ENCODE peak calls at places on chromosomes 2 and 18, in ten cellular contexts. E is neural progenitor cell, H is neuronal stem cell, I is IMR-90, D is mammary epithelial cell, W is fibroblast of lung, S is MM.1S, Z is K562, X is astrocyte, V is PC-3. Q is an unnamed sample. For H3K27me3, the result is how much of the 10 kb centered on the place peaks cover.

GRCh38 chr2:135227386-135227785 is 175.3 kb downstream of the RAB3GAP1 start:
- DNase-seq in E (no peak), H (no peak), I (peak), D (no peak), W (peak), S (no peak), Z (no peak), X (peak), V (peak), Q (peak)

GRCh38 chr2:96608459-96609455 is 29.4 kb downstream of the KANSL3 start:
- DNase-seq in E (no peak), H (no peak), I (peak), D (peak), W (peak), S (no peak), Z (no peak), X (peak), V (no peak), Q (peak)

GRCh38 chr2:2542316-2542715 is 211.2 kb upstream of the MYT1L start:
- DNase-seq in E (no peak), H (no peak), I (no peak), D (no peak), W (no peak), S (no peak), Z (no peak), X (no peak), V (no peak), Q (no peak)

GRCh38 chr2:201116115-201116958 is at the start of gene CFLAR:
- DNase-seq in E (peak), H (no peak), I (peak), D (peak), W (peak), S (peak), Z (peak), X (peak), V (peak), Q (peak)

GRCh38 chr18:6891788-6892187 is 162.3 kb downstream of the ARHGAP28 start:
- DNase-seq in E (no peak), H (no peak), I (peak), D (peak), W (no peak), S (no peak), Z (no peak), X (no peak), V (peak), Q (peak)

GRCh38 chr2:100321181-100321880 is 970 bp downstream of the LONRF2 start:
- DNase-seq in E (peak), H (peak), I (peak), D (peak), W (peak), S (no peak), Z (peak), X (peak), V (peak), Q (peak)

GRCh38 chr2:43420310-43420903 is 175.4 kb downstream of the THADA start:
- DNase-seq in E (no peak), H (no peak), I (no peak), D (peak), W (no peak), S (no peak), Z (peak), X (no peak), V (no peak), Q (no peak)

GRCh38 chr2:193894090-193894489 is 1699.4 kb upstream of the TMEFF2 start:
- DNase-seq in E (no peak), H (no peak), I (no peak), D (no peak), W (no peak), S (no peak), Z (no peak), X (no peak), V (no peak), Q (no peak)

GRCh38 chr2:185484601-185485000 is 254.0 kb upstream of the FSIP2 start:
- DNase-seq in E (peak), H (no peak), I (no peak), D (no peak), W (no peak), S (no peak), Z (no peak), X (no peak), V (no peak), Q (no peak)

GRCh38 chr2:180161415-180161814 is 154.3 kb upstream of the CWC22 start:
- DNase-seq in E (no peak), H (no peak), I (no peak), D (no peak), W (no peak), S (no peak), Z (no peak), X (no peak), V (no peak), Q (no peak)

GRCh38 chr2:180156651-180157050 is 149.6 kb upstream of the CWC22 start:
- DNase-seq in E (no peak), H (no peak), I (no peak), D (no peak), W (no peak), S (no peak), Z (no peak), X (no peak), V (no peak), Q (no peak)

GRCh38 chr2:180159921-180160320 is 152.8 kb upstream of the CWC22 start:
- DNase-seq in E (no peak), H (no peak), I (no peak), D (no peak), W (no peak), S (no peak), Z (no peak), X (no peak), V (no peak), Q (no peak)

DNA sequence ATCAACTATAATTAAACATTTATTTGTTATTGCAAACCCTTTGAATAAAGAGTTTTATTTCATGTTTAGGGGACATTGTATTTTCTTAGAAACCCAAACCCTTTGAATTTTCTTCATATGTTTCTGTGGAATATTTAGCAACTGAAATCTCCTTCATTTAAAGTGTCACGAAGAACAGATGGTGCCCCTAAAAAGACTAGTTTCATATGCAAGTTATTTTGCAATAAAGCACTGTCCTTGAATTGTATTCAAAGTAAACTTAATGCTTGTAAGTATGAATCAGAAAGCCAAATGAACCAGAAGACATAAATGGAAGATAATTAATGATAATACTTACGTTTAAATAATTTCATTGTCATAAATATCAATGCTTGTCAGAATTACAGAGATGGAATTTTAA is 151.9 kb upstream of the CWC22 start:
- DNase-seq in E (no peak), H (no peak), I (no peak), D (no peak), W (no peak), S (no peak), Z (no peak), X (no peak), V (no peak), Q (no peak)
- H3K27me3 ChIP-seq in E (under half), H (under half), I (under half), D (under half), W (under half), S (under half), Z (under half), X (under half), V (under half), Q (under half)

GRCh38 chr18:57841568-57841967 is 38.5 kb upstream of the ATP8B1 start:
- DNase-seq in E (no peak), H (no peak), I (no peak), D (no peak), W (no peak), S (no peak), Z (no peak), X (no peak), V (no peak), Q (no peak)

GRCh38 chr18:57844319-57844718 is 41.2 kb upstream of the ATP8B1 start:
- DNase-seq in E (no peak), H (no peak), I (no peak), D (no peak), W (no peak), S (no peak), Z (no peak), X (no peak), V (no peak), Q (no peak)

GRCh38 chr18:57846258-57846657 is 43.1 kb upstream of the ATP8B1 start:
- DNase-seq in E (no peak), H (no peak), I (peak), D (peak), W (peak), S (no peak), Z (peak), X (peak), V (peak), Q (peak)

GRCh38 chr18:57843403-57843802 is 40.3 kb upstream of the ATP8B1 start:
- DNase-seq in E (no peak), H (no peak), I (no peak), D (no peak), W (no peak), S (no peak), Z (no peak), X (no peak), V (no peak), Q (no peak)

DNA sequence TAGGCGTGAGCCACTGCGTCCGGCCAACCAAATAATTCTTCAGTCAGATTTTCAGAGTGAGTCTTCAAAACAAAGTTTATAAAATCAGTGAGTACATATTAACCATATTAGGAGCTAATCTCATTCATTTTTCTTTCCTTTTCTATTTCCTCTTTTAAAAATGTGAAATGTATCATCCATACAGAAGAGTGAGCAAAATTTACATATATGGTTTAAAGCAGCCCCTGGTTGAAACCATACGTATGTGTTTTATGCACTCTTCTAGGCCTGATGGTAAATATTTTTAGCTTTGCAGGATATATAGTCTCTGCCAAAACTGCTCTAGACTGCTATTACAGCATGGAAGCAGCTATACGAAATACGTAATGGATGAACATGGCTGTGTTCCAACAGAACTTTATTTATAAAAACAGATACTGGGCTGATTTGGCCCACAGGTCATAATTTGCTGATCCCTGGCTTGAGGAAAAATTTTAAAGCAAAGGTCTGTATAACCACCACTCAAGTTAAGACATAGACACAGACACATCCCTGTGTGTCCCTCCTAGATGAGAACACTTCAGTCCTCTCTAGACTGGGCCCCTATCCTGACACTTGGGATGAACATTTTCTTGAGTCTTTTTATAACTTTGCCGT is 42.5 kb upstream of the ATP8B1 start:
- DNase-seq in E (no peak), H (no peak), I (peak), D (no peak), W (no peak), S (no peak), Z (no peak), X (no peak), V (no peak), Q (no peak)
- H3K4me2 ChIP-seq in E (no peak), H (no peak), I (peak), D (no peak), W (no peak), S (no peak), Z (peak), X (peak), V (peak), Q (peak)

GRCh38 chr2:219059375-219059724 is 1.4 kb downstream of the IHH start:
- DNase-seq in E (peak), H (no peak), I (no peak), D (no peak), W (no peak), S (no peak), Z (no peak), X (no peak), V (no peak), Q (peak)

GRCh38 chr2:219056896-219057708 is 3.6 kb downstream of the IHH start:
- DNase-seq in E (peak), H (no peak), I (no peak), D (no peak), W (peak), S (no peak), Z (no peak), X (no peak), V (no peak), Q (peak)

GRCh38 chr2:219057709-219058540 is 2.8 kb downstream of the IHH start:
- DNase-seq in E (peak), H (peak), I (peak), D (peak), W (peak), S (peak), Z (peak), X (peak), V (peak), Q (peak)

GRCh38 chr2:219059725-219060682 is 717 bp downstream of the IHH start:
- DNase-seq in E (peak), H (no peak), I (no peak), D (peak), W (no peak), S (no peak), Z (no peak), X (no peak), V (no peak), Q (peak)

GRCh38 chr2:219058541-219059374 is 2.0 kb downstream of the IHH start:
- DNase-seq in E (peak), H (no peak), I (no peak), D (no peak), W (peak), S (no peak), Z (peak), X (no peak), V (peak), Q (peak)
- H3K27me3 ChIP-seq in E (half or more), H (under half), I (half or more), D (half or more), W (half or more), S (half or more), Z (half or more), X (half or more), V (under half), Q (half or more)

DNA sequence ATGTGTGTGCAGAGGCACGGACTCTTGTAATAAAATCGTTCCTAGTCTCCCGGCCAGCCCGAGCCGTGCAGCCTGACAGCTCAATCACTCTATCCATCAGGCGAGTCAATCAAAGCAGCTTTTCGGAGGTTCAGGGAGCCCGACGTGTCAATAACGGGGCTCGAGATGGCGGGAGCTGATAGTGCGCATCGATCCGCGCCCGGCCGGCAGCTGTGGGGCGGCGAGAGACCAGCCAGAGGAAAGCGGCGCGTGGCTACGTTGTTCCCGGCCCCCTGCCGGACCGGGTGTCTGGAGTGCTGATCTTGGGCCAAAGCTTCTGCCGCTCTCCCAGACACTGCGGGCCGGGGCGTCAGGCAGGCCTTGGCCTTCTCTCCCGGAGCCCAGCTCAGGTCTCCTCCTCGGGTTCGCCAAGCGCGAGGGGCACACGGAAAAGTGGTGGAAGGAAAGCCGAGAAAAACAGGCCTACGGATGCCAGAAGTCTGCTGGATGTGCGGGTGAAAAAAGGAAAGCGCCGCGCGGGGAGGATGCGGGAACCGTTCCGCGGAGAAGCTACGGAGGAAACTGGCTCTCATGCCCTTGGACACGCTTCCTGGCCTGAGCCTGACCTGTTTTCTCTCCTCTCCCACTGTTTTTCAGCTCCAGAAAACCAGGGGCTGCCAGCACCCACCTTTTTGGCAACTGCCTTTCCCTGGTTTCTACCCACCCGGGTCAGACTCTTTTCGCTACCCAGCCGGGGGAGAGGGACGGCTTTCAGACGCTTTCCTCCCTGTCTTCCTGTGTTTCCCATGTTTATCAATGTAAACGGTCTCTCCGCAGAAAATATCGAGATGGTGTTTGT is 2.2 kb downstream of the EN1 start:
- DNase-seq in E (peak), H (peak), I (no peak), D (no peak), W (no peak), S (no peak), Z (peak), X (no peak), V (no peak), Q (peak)
- H3K4me2 ChIP-seq in E (no peak), H (no peak), I (no peak), D (no peak), W (no peak), S (no peak), Z (peak), X (peak), V (peak), Q (peak)

DNA sequence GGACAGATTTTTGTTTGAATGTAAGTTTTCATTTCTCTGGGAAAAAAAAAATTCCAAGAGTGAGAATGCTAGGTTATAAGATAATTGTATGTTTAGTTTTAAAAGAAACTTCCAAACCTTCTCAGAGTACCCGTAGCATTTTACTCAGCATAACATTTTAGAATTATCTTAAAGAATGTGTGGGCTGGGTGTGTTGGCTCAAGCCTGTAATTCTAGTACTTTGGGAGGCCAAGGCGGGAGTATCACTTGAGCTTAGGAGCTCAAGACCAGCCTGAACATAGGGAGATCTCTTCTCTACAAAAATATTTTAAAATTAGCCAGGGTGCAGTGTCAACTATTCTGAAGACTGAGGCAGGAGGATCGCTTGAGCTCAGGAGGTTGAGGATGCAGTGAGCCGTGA is 57.4 kb upstream of the RMP24 start:
- DNase-seq in E (no peak), H (no peak), I (no peak), D (no peak), W (no peak), S (no peak), Z (no peak), X (no peak), V (no peak), Q (no peak)
- H3K27me3 ChIP-seq in E (under half), H (under half), I (under half), D (under half), W (under half), S (under half), Z (under half), X (under half), V (under half), Q (under half)

GRCh38 chr2:268323-268722 is 3.6 kb downstream of the ACP1 start:
- DNase-seq in E (no peak), H (no peak), I (no peak), D (no peak), W (no peak), S (no peak), Z (no peak), X (no peak), V (no peak), Q (no peak)
- H3K4me2 ChIP-seq in E (no peak), H (no peak), I (no peak), D (no peak), W (no peak), S (no peak), Z (no peak), X (no peak), V (peak), Q (no peak)

GRCh38 chr18:62326646-62327348 is 1.7 kb downstream of the TNFRSF11A start:
- DNase-seq in E (no peak), H (no peak), I (no peak), D (no peak), W (no peak), S (no peak), Z (no peak), X (no peak), V (peak), Q (peak)

GRCh38 chr18:62327977-62328376 is 2.9 kb downstream of the TNFRSF11A start:
- DNase-seq in E (no peak), H (no peak), I (no peak), D (no peak), W (no peak), S (no peak), Z (no peak), X (no peak), V (no peak), Q (no peak)

GRCh38 chr18:62324917-62325805 is at the start of gene TNFRSF11A:
- DNase-seq in E (peak), H (no peak), I (no peak), D (peak), W (no peak), S (peak), Z (peak), X (no peak), V (peak), Q (peak)

GRCh38 chr18:62324355-62324828 is 718 bp upstream of the TNFRSF11A start:
- DNase-seq in E (peak), H (no peak), I (no peak), D (no peak), W (no peak), S (no peak), Z (no peak), X (no peak), V (no peak), Q (peak)

DNA sequence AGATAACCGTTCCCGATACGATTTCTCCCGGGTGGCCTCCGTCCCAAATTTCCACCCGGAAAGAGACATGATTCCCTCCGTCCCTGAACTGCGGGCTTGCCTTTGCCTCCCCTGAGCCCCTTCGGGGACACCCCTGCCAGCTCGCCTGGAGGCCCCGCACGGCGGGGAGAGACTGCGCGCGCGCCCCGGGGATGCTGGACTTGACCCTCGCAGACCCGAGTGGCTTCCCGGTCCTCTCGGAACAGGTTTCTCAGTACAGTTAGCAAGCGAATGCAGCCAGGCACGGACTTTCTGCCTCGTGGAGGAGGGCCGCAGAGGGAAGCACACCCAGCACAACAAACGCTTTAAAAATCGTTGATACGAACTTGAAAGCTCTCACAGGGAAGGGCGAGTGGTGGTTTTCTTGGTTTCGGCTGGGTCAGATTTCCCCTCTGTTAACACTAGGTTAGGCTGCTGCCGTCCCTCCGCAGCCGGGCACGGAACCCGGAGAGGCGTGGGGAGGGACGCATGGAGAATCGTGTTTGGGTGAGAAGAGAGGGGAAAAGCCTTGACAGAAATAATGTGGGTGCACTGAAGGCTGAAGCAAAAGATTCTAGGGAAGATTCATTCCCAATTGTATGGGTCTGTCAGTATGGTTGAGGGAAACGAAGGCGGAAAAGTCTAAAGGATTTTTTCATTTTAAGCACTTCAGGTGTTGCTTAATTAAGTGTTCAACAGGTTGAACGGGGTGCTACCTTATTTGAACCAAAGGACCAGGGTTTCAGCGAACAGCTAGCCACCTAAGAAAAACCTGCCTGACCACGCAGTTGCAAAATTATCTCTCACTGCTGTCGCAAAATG is 916 bp downstream of the TNFRSF11A start:
- DNase-seq in E (peak), H (no peak), I (peak), D (peak), W (peak), S (peak), Z (no peak), X (peak), V (peak), Q (peak)
- H3K27me3 ChIP-seq in E (half or more), H (under half), I (half or more), D (under half), W (under half), S (under half), Z (under half), X (half or more), V (under half), Q (half or more)

Q was measured in GM23248.